ENCODE peak calls at places on chromosomes 6 and 20, in ten cellular contexts. C is left ventricle myocardium inferior, R is heart right ventricle, U is B cell, P is endothelial cell of umbilical vein, K is AG10803, W is RWPE1, H is endothelial cell, A is stomach, I is keratinocyte. V is an unnamed sample.
A peak's percentile ranks its signal among the peaks of the same experiment; 100 is the strongest.

GRCh38 chr6:46440133-46440532 is 51.1 kb downstream of the RCAN2 start:
- DNase-seq in P (no peak), A (no peak), C (no peak), I (no peak), K (peak; percentile 88), H (no peak), W (no peak), R (no peak), U (no peak), V (no peak)

GRCh38 chr6:85044336-85044735 is 279.9 kb upstream of the TBX18 start:
- DNase-seq in R (no peak), I (no peak), K (peak; percentile 37), H (no peak), P (no peak), U (no peak), A (no peak), C (no peak), W (no peak), V (no peak)

GRCh38 chr6:46042355-46042999 is 26.8 kb upstream of the CLIC5 start:
- DNase-seq in R (no peak), C (peak; percentile 15), H (peak; percentile 16), P (peak; percentile 73), U (no peak), I (no peak), W (peak; percentile 36), A (no peak), K (peak; percentile 18), V (no peak)

GRCh38 chr20:50305636-50306477 is 115.2 kb downstream of the CEBPB start:
- DNase-seq in I (no peak), K (peak; percentile 68), U (no peak), P (no peak), C (no peak), A (no peak), W (no peak), R (no peak), H (no peak), V (no peak)

GRCh38 chr20:10924628-10925266 is 250.9 kb upstream of the JAG1 start:
- DNase-seq in K (peak; percentile 95), I (no peak), U (no peak), P (no peak), A (no peak), H (no peak), W (peak; percentile 26), C (no peak), R (no peak), V (no peak)

GRCh38 chr6:127918506-127919427 is 17.9 kb upstream of the THEMIS start:
- DNase-seq in P (no peak), A (no peak), I (no peak), U (no peak), H (no peak), C (no peak), R (no peak), W (no peak), K (no peak), V (no peak)

GRCh38 chr6:19587238-19587942 is 249.8 kb upstream of the ID4 start:
- DNase-seq in H (no peak), A (no peak), R (no peak), K (peak; percentile 3), C (no peak), U (no peak), P (no peak), W (no peak), I (no peak), V (no peak)

GRCh38 chr6:67854098-67854497 is 781.0 kb upstream of the ADGRB3 start:
- DNase-seq in C (no peak), U (no peak), I (no peak), H (no peak), A (no peak), W (no peak), K (no peak), R (no peak), P (no peak), V (no peak)

GRCh38 chr6:161434921-161435411 is 161.1 kb upstream of the AGPAT4 start:
- DNase-seq in R (no peak), I (peak; percentile 38), K (peak; percentile 99), P (peak; percentile 48), H (no peak), C (no peak), A (no peak), U (no peak), W (peak; percentile 64), V (no peak)

GRCh38 chr6:106535012-106535411 is 94.3 kb downstream of the RTN4IP1 start:
- DNase-seq in P (no peak), I (no peak), H (no peak), U (no peak), A (no peak), K (no peak), W (no peak), R (no peak), C (no peak), V (no peak)

GRCh38 chr20:21102691-21103311 is 3.4 kb downstream of the LINC00237 start:
- DNase-seq in R (peak; percentile 42), A (peak; percentile 49), H (peak; percentile 44), C (peak; percentile 40), U (no peak), K (peak; percentile 16), W (no peak), I (no peak), P (no peak), V (no peak)

GRCh38 chr6:32941412-32941784 is 570 bp upstream of the HLA-DMB start:
- DNase-seq in K (no peak), A (no peak), P (peak; percentile 68), W (no peak), I (no peak), H (no peak), U (peak; percentile 88), R (no peak), C (no peak), V (no peak)

GRCh38 chr20:10672579-10673127 is 1.1 kb downstream of the JAG1 start:
- DNase-seq in K (peak; percentile 39), W (peak; percentile 38), R (peak; percentile 65), C (peak; percentile 54), P (peak; percentile 62), I (no peak), U (no peak), H (peak; percentile 39), A (peak; percentile 71), V (no peak)

GRCh38 chr6:113758725-113759576 is 98.2 kb upstream of the MARCKS start:
- DNase-seq in W (no peak), I (no peak), H (no peak), C (no peak), K (no peak), P (peak; percentile 93), U (no peak), R (no peak), A (no peak), V (no peak)

GRCh38 chr20:63553933-63554290 is at the start of gene FNDC11:
- DNase-seq in I (no peak), C (no peak), W (no peak), K (peak; percentile 10), R (peak; percentile 58), A (peak; percentile 58), U (peak; percentile 75), P (no peak), H (peak; percentile 62), V (no peak)

GRCh38 chr6:35008858-35009257 is 119.8 kb downstream of the ANKS1A start:
- DNase-seq in W (no peak), C (no peak), A (no peak), K (no peak), R (no peak), P (no peak), H (no peak), U (no peak), I (no peak), V (no peak)
- TF ChIP-seq CTCF in W (no peak), C (no peak), A (no peak), K (no peak), R (no peak), P (no peak), H (no peak), U (no peak), I (no peak), V (no peak)

GRCh38 chr6:43772571-43773049 is 2.6 kb downstream of the VEGFA start:
- DNase-seq in H (no peak), P (peak; percentile 31), C (no peak), U (no peak), I (no peak), K (no peak), R (peak; percentile 54), W (no peak), A (peak; percentile 51), V (no peak)
- TF ChIP-seq CTCF in H (no peak), P (no peak), C (no peak), U (no peak), I (no peak), K (peak; percentile 22), R (no peak), W (no peak), A (no peak), V (no peak)

DNA sequence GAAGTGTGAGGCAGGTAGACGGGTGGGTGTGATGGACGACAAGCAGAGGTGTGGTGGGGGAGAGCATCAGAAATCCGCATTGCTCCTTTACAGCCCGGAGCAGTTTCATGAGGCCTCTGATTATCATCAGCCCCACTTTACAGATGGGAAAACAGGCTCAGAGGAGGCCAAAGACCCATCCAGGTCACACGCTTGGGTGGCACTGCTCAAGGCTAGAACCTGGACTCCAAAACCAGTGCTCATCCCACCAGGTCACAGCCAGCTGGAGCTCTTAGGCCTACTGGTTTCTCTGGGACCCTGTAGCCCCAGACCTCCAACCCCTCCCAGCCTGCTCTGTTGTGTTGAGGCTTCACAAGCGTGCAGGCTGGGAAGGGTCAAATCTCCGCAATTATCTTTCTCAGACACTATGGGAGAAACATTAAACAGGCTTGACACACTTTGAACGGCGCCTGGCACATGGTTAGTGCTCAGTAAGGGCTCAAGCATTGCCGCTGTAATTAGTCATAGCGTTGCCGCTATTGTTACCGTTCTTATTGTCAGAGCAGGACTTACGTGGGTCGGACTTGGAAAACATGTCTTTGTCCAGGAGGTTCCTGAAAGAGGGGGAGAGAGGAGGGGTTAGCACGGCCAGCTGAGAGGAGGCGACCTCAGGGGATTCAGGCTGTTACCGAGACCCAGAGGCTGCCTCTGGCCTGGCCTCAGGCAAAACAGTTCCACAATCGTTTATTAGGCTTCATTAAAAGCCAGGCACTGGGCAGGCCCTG is 16.6 kb downstream of the CPNE5 start:
- DNase-seq in K (no peak), U (no peak), C (no peak), R (no peak), W (no peak), I (no peak), H (no peak), A (no peak), P (peak; percentile 97), V (no peak)
- TF ChIP-seq CTCF in K (no peak), U (no peak), C (no peak), R (no peak), W (no peak), I (no peak), H (no peak), A (no peak), P (no peak), V (no peak)

DNA sequence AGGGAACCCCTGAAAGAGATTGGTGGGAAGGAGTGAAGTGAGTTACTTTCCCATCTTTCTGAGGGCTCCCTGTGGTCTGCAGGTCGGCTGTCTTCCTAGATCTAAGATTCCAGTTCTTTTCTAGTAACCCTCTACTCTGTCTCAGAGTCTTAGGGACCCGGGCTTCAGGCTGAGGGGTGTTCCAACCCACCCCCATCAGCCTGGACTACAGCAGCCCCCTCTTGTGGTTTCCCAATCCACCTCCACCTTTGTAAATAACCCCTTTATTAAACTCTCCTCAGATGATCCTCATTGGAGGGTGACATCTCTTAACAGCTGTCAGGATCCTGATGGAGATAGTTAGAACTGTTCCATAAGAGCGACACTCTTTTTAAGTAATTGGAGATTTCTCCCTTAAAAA is 300.4 kb downstream of the LRFN2 start:
- DNase-seq in I (no peak), A (no peak), C (no peak), P (no peak), K (no peak), U (no peak), W (no peak), H (no peak), R (no peak), V (no peak)
- TF ChIP-seq CTCF in I (no peak), A (no peak), C (no peak), P (no peak), K (no peak), U (no peak), W (no peak), H (no peak), R (no peak), V (no peak)